ENCODE peak calls at places on chromosomes 11 and 22, in five cellular contexts. One of them, this sample, is unnamed.

GRCh38 chr11:132944557-132944920 is 587.8 kb downstream of the OPCML start:
- DNase-seq in adrenal gland: no peak
- DNase-seq in cardiac fibroblast: no peak
- DNase-seq in left ventricle myocardium inferior: no peak
- DNase-seq in stomach: no peak
- DNase-seq in this sample: no peak

GRCh38 chr11:70210516-70210915 is 7.4 kb downstream of the FADD start:
- DNase-seq in adrenal gland: no peak
- DNase-seq in cardiac fibroblast: peak
- DNase-seq in left ventricle myocardium inferior: no peak
- DNase-seq in stomach: no peak
- DNase-seq in this sample: no peak

GRCh38 chr22:37173709-37174108 is 14.3 kb downstream of the C1QTNF6 start:
- DNase-seq in adrenal gland: peak
- DNase-seq in cardiac fibroblast: peak
- DNase-seq in left ventricle myocardium inferior: peak
- DNase-seq in stomach: no peak
- DNase-seq in this sample: peak

GRCh38 chr11:69892986-69893555 is 73.9 kb upstream of the FGF3 start:
- DNase-seq in adrenal gland: peak
- DNase-seq in cardiac fibroblast: no peak
- DNase-seq in left ventricle myocardium inferior: no peak
- DNase-seq in stomach: peak
- DNase-seq in this sample: no peak

GRCh38 chr11:48103621-48104561 is 112.7 kb upstream of the OR4B1 start:
- DNase-seq in adrenal gland: no peak
- DNase-seq in cardiac fibroblast: peak
- DNase-seq in left ventricle myocardium inferior: no peak
- DNase-seq in stomach: no peak
- DNase-seq in this sample: no peak

GRCh38 chr22:31102441-31103081 is 4.8 kb downstream of the SELENOM start:
- DNase-seq in adrenal gland: peak
- DNase-seq in cardiac fibroblast: peak
- DNase-seq in left ventricle myocardium inferior: peak
- DNase-seq in stomach: peak
- DNase-seq in this sample: peak

GRCh38 chr11:6568191-6568918 is 35.1 kb downstream of the RRP8 start:
- DNase-seq in adrenal gland: peak
- DNase-seq in cardiac fibroblast: peak
- DNase-seq in left ventricle myocardium inferior: peak
- DNase-seq in stomach: peak
- DNase-seq in this sample: peak

GRCh38 chr11:105368711-105369110 is 229.1 kb upstream of the CARD18 start:
- DNase-seq in adrenal gland: no peak
- DNase-seq in cardiac fibroblast: no peak
- DNase-seq in left ventricle myocardium inferior: no peak
- DNase-seq in stomach: no peak
- DNase-seq in this sample: no peak

GRCh38 chr11:34823639-34824038 is 92.5 kb downstream of the APIP start:
- DNase-seq in adrenal gland: no peak
- DNase-seq in cardiac fibroblast: no peak
- DNase-seq in left ventricle myocardium inferior: no peak
- DNase-seq in stomach: no peak
- DNase-seq in this sample: no peak

GRCh38 chr22:32531228-32531627 is 56.6 kb downstream of the FBXO7 start:
- DNase-seq in adrenal gland: peak
- DNase-seq in cardiac fibroblast: peak
- DNase-seq in left ventricle myocardium inferior: no peak
- DNase-seq in stomach: no peak
- DNase-seq in this sample: no peak

GRCh38 chr11:123616505-123617198 is 37.8 kb downstream of the SCN3B start:
- DNase-seq in adrenal gland: peak
- DNase-seq in cardiac fibroblast: peak
- DNase-seq in left ventricle myocardium inferior: peak
- DNase-seq in stomach: no peak
- DNase-seq in this sample: peak

GRCh38 chr11:45933131-45933821 is 10.8 kb downstream of the LARGE2 start:
- DNase-seq in adrenal gland: no peak
- DNase-seq in cardiac fibroblast: no peak
- DNase-seq in left ventricle myocardium inferior: peak
- DNase-seq in stomach: peak
- DNase-seq in this sample: peak

GRCh38 chr11:66315921-66316811 is 678 bp downstream of the CD248 start:
- DNase-seq in adrenal gland: no peak
- DNase-seq in cardiac fibroblast: no peak
- DNase-seq in left ventricle myocardium inferior: no peak
- DNase-seq in stomach: no peak
- DNase-seq in this sample: no peak

GRCh38 chr11:44539971-44540370 is 25.5 kb upstream of the CD82 start:
- DNase-seq in adrenal gland: no peak
- DNase-seq in cardiac fibroblast: no peak
- DNase-seq in left ventricle myocardium inferior: no peak
- DNase-seq in stomach: no peak
- DNase-seq in this sample: no peak

GRCh38 chr11:77046060-77046501 is 11.9 kb downstream of the B3GNT6 start:
- DNase-seq in adrenal gland: peak
- DNase-seq in cardiac fibroblast: peak
- DNase-seq in left ventricle myocardium inferior: no peak
- DNase-seq in stomach: peak
- DNase-seq in this sample: no peak

GRCh38 chr11:103395612-103396011 is 286.4 kb downstream of the DYNC2H1 start:
- DNase-seq in adrenal gland: no peak
- DNase-seq in cardiac fibroblast: peak
- DNase-seq in left ventricle myocardium inferior: no peak
- DNase-seq in stomach: no peak
- DNase-seq in this sample: peak

GRCh38 chr11:101759771-101760450 is 154.9 kb upstream of the CEP126 start:
- DNase-seq in adrenal gland: no peak
- DNase-seq in cardiac fibroblast: peak
- DNase-seq in left ventricle myocardium inferior: no peak
- DNase-seq in stomach: no peak
- DNase-seq in this sample: no peak

GRCh38 chr11:114102993-114103896 is 43.7 kb downstream of the ZBTB16 start:
- DNase-seq in adrenal gland: no peak
- DNase-seq in cardiac fibroblast: no peak
- DNase-seq in left ventricle myocardium inferior: no peak
- DNase-seq in stomach: no peak
- DNase-seq in this sample: no peak

GRCh38 chr11:80860632-80861031 is 1419.8 kb upstream of the TENM4 start:
- DNase-seq in adrenal gland: no peak
- DNase-seq in cardiac fibroblast: peak
- DNase-seq in left ventricle myocardium inferior: no peak
- DNase-seq in stomach: no peak
- DNase-seq in this sample: no peak

GRCh38 chr11:107565219-107565937 is at the start of gene ALKBH8:
- DNase-seq in adrenal gland: peak
- DNase-seq in cardiac fibroblast: peak
- DNase-seq in left ventricle myocardium inferior: peak
- DNase-seq in stomach: peak
- DNase-seq in this sample: no peak

GRCh38 chr22:23833911-23834317 is 4.9 kb downstream of the DERL3 start:
- DNase-seq in adrenal gland: no peak
- DNase-seq in cardiac fibroblast: no peak
- DNase-seq in left ventricle myocardium inferior: no peak
- DNase-seq in stomach: no peak
- DNase-seq in this sample: no peak

GRCh38 chr11:12103411-12104225 is 6.8 kb upstream of the MICAL2 start:
- DNase-seq in adrenal gland: no peak
- DNase-seq in cardiac fibroblast: no peak
- DNase-seq in left ventricle myocardium inferior: peak
- DNase-seq in stomach: peak
- DNase-seq in this sample: no peak
- H3K4me3 ChIP-seq in adrenal gland: no peak
- H3K4me3 ChIP-seq in cardiac fibroblast: no peak
- H3K4me3 ChIP-seq in left ventricle myocardium inferior: no peak
- H3K4me3 ChIP-seq in stomach: no peak
- H3K4me3 ChIP-seq in this sample: no peak

DNA sequence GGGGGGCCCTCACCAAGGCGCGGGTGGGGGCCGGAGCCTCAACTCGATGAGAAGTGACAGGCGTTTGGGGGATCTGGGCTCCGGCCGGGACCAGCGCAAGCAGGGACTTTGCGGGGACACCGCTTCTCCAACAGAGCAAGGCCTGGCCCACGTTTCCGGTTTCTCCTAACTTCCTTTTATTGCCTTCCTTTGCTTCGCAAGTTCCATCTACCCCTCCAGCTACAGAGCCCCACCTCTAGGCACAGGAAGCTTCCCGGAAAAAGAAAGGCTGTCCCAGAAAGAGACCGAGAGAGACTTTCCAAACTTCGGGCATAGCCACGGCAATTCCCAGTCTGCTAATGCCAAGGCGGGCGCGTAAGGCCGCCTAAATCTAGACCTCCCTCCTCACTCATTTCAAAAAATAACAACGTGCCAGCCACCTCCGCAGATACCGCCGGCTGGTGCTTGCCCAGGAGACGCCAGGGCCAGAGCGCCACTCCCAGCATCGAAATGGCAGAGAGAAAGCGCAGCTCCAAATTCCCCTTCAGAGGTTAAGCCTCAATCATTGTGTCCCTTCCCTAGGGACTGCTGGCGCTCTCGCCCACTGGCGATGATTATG is 6.6 kb downstream of the PAX6 start:
- DNase-seq in adrenal gland: no peak
- DNase-seq in cardiac fibroblast: no peak
- DNase-seq in left ventricle myocardium inferior: no peak
- DNase-seq in stomach: no peak
- DNase-seq in this sample: no peak
- H3K4me3 ChIP-seq in adrenal gland: no peak
- H3K4me3 ChIP-seq in cardiac fibroblast: no peak
- H3K4me3 ChIP-seq in left ventricle myocardium inferior: peak
- H3K4me3 ChIP-seq in stomach: peak
- H3K4me3 ChIP-seq in this sample: no peak

GRCh38 chr11:91209751-91210150 is 986.9 kb upstream of the CHORDC1 start:
- DNase-seq in adrenal gland: no peak
- DNase-seq in cardiac fibroblast: peak
- DNase-seq in left ventricle myocardium inferior: no peak
- DNase-seq in stomach: no peak
- DNase-seq in this sample: no peak
- H3K4me3 ChIP-seq in adrenal gland: no peak
- H3K4me3 ChIP-seq in cardiac fibroblast: no peak
- H3K4me3 ChIP-seq in left ventricle myocardium inferior: no peak
- H3K4me3 ChIP-seq in stomach: no peak
- H3K4me3 ChIP-seq in this sample: no peak

GRCh38 chr11:64845125-64845735 is 777 bp upstream of the CDC42BPG start:
- DNase-seq in adrenal gland: no peak
- DNase-seq in cardiac fibroblast: no peak
- DNase-seq in left ventricle myocardium inferior: no peak
- DNase-seq in stomach: no peak
- DNase-seq in this sample: no peak
- H3K4me3 ChIP-seq in adrenal gland: peak
- H3K4me3 ChIP-seq in cardiac fibroblast: no peak
- H3K4me3 ChIP-seq in left ventricle myocardium inferior: peak
- H3K4me3 ChIP-seq in stomach: peak
- H3K4me3 ChIP-seq in this sample: peak

GRCh38 chr11:118876261-118876660 is 7.4 kb upstream of the CXCR5 start:
- DNase-seq in adrenal gland: no peak
- DNase-seq in cardiac fibroblast: no peak
- DNase-seq in left ventricle myocardium inferior: no peak
- DNase-seq in stomach: no peak
- DNase-seq in this sample: no peak
- H3K4me3 ChIP-seq in adrenal gland: no peak
- H3K4me3 ChIP-seq in cardiac fibroblast: no peak
- H3K4me3 ChIP-seq in left ventricle myocardium inferior: no peak
- H3K4me3 ChIP-seq in stomach: no peak
- H3K4me3 ChIP-seq in this sample: no peak

This sample was measured in skeletal muscle cell.